ENCODE peak calls at places on chromosomes 1 and 21, in four cellular contexts. One of them, this sample, is unnamed.

GRCh38 chr1:184569106-184569505 is 182.3 kb downstream of the C1orf21 start:
- DNase-seq in RWPE1: no peak
- DNase-seq in HFFc6: no peak
- DNase-seq in HL-60: no peak
- DNase-seq in this sample: no peak

GRCh38 chr1:212237651-212238050 is 47.6 kb upstream of the PPP2R5A start:
- DNase-seq in HL-60: no peak
- DNase-seq in RWPE1: peak; percentile 41
- DNase-seq in HFFc6: no peak
- DNase-seq in this sample: no peak

GRCh38 chr1:194102607-194103006 is 916.2 kb upstream of the B3GALT2 start:
- DNase-seq in HL-60: no peak
- DNase-seq in HFFc6: peak; percentile 19
- DNase-seq in RWPE1: no peak
- DNase-seq in this sample: no peak

GRCh38 chr1:63022319-63022718 is 238.4 kb downstream of the ATG4C start:
- DNase-seq in HFFc6: no peak
- DNase-seq in RWPE1: no peak
- DNase-seq in HL-60: no peak
- DNase-seq in this sample: no peak

GRCh38 chr1:150256549-150257341 is 829 bp upstream of the CA14 start:
- DNase-seq in HFFc6: no peak
- DNase-seq in HL-60: peak; percentile 34
- DNase-seq in RWPE1: no peak
- DNase-seq in this sample: no peak

GRCh38 chr1:175434268-175434860 is 241.8 kb upstream of the KIAA0040 start:
- DNase-seq in HL-60: no peak
- DNase-seq in RWPE1: no peak
- DNase-seq in HFFc6: no peak
- DNase-seq in this sample: no peak

GRCh38 chr1:156581661-156582387 is 2.3 kb downstream of the TTC24 start:
- DNase-seq in RWPE1: no peak
- DNase-seq in HL-60: no peak
- DNase-seq in HFFc6: no peak
- DNase-seq in this sample: no peak

GRCh38 chr1:212700892-212701819 is 1.5 kb upstream of the BATF3 start:
- DNase-seq in HL-60: peak; percentile 30
- DNase-seq in RWPE1: no peak
- DNase-seq in HFFc6: no peak
- DNase-seq in this sample: peak; percentile 82

GRCh38 chr1:87061742-87062156 is 147.3 kb downstream of the HS2ST1 start:
- DNase-seq in HFFc6: peak; percentile 29
- DNase-seq in HL-60: no peak
- DNase-seq in RWPE1: peak; percentile 1
- DNase-seq in this sample: no peak

GRCh38 chr21:37670883-37671282 is 245.4 kb downstream of the KCNJ6 start:
- DNase-seq in HFFc6: no peak
- DNase-seq in RWPE1: peak; percentile 44
- DNase-seq in HL-60: no peak
- DNase-seq in this sample: no peak

GRCh38 chr1:81377406-81377805 is 423.3 kb upstream of the ADGRL2 start:
- DNase-seq in RWPE1: no peak
- DNase-seq in HL-60: no peak
- DNase-seq in HFFc6: no peak
- DNase-seq in this sample: no peak

GRCh38 chr1:153390938-153391710 is at the start of gene S100A8:
- DNase-seq in HFFc6: no peak
- DNase-seq in RWPE1: peak; percentile 82
- DNase-seq in HL-60: peak; percentile 98
- DNase-seq in this sample: peak; percentile 71

GRCh38 chr1:53681647-53682368 is 57.2 kb downstream of the GLIS1 start:
- DNase-seq in HFFc6: no peak
- DNase-seq in HL-60: peak; percentile 64
- DNase-seq in RWPE1: peak; percentile 70
- DNase-seq in this sample: no peak

GRCh38 chr1:201888282-201889033 is at the start of gene SHISA4:
- DNase-seq in HFFc6: peak; percentile 70
- DNase-seq in RWPE1: no peak
- DNase-seq in HL-60: no peak
- DNase-seq in this sample: peak; percentile 94

GRCh38 chr1:3745590-3746381 is 6.5 kb upstream of the CCDC27 start:
- DNase-seq in HL-60: no peak
- DNase-seq in RWPE1: no peak
- DNase-seq in HFFc6: no peak
- DNase-seq in this sample: no peak

GRCh38 chr1:81349194-81349965 is 451.4 kb upstream of the ADGRL2 start:
- DNase-seq in HL-60: no peak
- DNase-seq in RWPE1: no peak
- DNase-seq in HFFc6: no peak
- DNase-seq in this sample: no peak

GRCh38 chr21:46092811-46093667 is 4.9 kb upstream of the COL6A2 start:
- DNase-seq in HL-60: no peak
- DNase-seq in HFFc6: no peak
- DNase-seq in RWPE1: no peak
- DNase-seq in this sample: peak; percentile 79
- TF ChIP-seq CTCF in HL-60: no peak
- TF ChIP-seq CTCF in HFFc6: peak; percentile 25
- TF ChIP-seq CTCF in RWPE1: no peak
- TF ChIP-seq CTCF in this sample: no peak

GRCh38 chr1:15616704-15617172 is 520 bp upstream of the DDI2 start:
- DNase-seq in HL-60: no peak
- DNase-seq in RWPE1: no peak
- DNase-seq in HFFc6: no peak
- DNase-seq in this sample: no peak

GRCh38 chr1:15617173-15617873 is at the start of gene DDI2:
- DNase-seq in HFFc6: peak; percentile 98
- DNase-seq in RWPE1: peak; percentile 96
- DNase-seq in HL-60: peak; percentile 97
- DNase-seq in this sample: peak; percentile 99

GRCh38 chr1:15617874-15618684 is 821 bp downstream of the DDI2 start:
- DNase-seq in HFFc6: no peak
- DNase-seq in HL-60: peak; percentile 28
- DNase-seq in RWPE1: no peak
- DNase-seq in this sample: no peak

GRCh38 chr1:15620155-15620545 is 2.9 kb downstream of the DDI2 start:
- DNase-seq in HFFc6: peak; percentile 23
- DNase-seq in RWPE1: peak; percentile 66
- DNase-seq in HL-60: no peak
- DNase-seq in this sample: no peak

DNA sequence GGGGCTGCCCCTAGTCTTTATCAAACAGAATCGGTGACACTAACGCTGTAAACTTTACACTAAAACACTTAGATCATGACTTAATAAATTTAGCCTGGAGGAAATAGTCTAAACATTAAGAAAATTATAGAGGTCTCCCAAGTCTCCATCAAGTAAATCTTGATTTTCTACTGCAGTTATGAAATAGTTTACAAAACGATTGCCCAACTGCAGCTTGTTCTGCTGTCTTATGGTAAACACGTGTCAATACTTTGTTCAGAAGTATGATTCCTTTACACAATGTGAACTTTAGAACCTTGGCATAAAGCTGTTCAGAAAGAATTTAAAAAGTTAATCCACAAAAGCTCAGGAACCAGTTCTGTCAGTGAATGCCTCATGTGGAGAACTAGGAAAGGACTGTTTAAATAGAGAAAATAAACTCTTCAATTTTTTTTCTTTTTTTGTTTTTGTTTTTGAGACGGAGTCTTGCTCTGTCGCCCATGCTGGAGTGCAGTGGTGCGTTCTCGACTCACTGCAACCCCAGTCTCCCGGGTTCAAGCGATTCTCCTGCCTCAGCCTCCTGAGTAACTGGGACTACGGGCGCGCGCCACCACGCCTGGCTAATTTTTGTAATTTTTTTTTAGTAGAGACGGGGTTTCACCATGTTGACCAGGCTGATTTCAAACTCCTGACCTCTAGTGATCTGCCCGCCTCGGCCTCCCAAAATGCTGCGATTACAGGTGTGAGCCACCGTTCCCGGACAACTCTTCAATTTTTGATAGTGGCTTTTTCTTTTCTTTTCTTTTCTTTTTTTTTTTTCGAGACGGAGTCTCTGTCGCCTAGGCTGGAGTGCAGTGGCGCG is 1.6 kb downstream of the DDI2 start:
- DNase-seq in HFFc6: peak; percentile 56
- DNase-seq in RWPE1: no peak
- DNase-seq in HL-60: peak; percentile 31
- DNase-seq in this sample: no peak
- TF ChIP-seq CTCF in HFFc6: no peak
- TF ChIP-seq CTCF in RWPE1: no peak
- TF ChIP-seq CTCF in HL-60: no peak
- TF ChIP-seq CTCF in this sample: no peak

DNA sequence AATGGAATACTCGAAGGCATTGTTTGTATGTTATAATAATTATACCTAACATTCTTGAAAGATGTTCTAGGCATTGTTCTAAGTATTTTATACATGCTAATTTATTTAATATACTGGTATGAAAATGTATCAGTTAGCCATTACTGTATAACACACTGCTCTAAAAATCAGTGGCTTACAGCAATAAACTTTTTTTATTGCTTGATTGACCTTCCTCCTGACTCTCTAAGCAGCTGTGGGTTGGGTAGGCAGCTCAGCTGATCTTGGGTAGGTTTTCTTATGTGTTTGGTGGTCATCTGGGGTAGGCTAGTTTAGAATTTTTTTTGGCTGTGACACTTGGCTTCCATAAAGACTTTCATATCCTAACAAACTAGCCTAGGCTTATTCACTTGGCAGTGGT is 100.2 kb upstream of the SYT6 start:
- DNase-seq in RWPE1: no peak
- DNase-seq in HL-60: no peak
- DNase-seq in HFFc6: no peak
- DNase-seq in this sample: no peak
- TF ChIP-seq CTCF in RWPE1: no peak
- TF ChIP-seq CTCF in HL-60: no peak
- TF ChIP-seq CTCF in HFFc6: no peak
- TF ChIP-seq CTCF in this sample: no peak

DNA sequence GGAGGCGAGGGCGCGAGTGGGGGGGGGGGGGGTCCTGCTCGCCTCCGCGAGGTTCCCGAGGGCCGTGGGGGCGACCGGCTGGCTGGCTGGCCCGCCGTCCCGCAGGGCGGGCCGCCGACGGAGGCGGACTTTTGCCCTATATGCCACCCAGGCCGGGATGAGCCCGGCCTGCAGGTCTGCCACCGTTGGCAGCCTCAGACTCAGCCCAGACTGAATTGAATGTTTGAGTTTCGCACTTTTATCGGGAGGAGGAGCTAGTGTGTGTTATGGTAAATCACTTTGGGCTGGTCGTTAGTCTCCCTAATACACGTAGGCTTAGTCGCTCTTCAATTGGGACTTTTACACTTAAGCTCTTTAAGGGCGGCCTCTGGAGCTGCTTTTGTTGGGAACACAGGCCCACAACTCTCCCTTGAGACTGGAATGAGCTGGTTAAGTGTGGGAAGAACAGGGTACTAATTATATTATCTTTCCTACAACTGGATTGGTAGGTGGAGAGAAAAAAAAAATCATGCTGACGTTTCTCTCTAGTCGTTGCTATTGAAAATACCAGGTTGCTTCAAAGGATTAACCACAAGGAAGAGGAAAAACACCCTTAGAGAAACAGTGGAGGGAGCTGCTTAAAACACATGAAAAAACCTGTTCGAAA is 1.3 kb upstream of the IRF2BP2 start:
- DNase-seq in HFFc6: peak; percentile 80
- DNase-seq in HL-60: peak; percentile 87
- DNase-seq in RWPE1: no peak
- DNase-seq in this sample: no peak
- TF ChIP-seq CTCF in HFFc6: no peak
- TF ChIP-seq CTCF in HL-60: no peak
- TF ChIP-seq CTCF in RWPE1: no peak
- TF ChIP-seq CTCF in this sample: peak; percentile 40

DNA sequence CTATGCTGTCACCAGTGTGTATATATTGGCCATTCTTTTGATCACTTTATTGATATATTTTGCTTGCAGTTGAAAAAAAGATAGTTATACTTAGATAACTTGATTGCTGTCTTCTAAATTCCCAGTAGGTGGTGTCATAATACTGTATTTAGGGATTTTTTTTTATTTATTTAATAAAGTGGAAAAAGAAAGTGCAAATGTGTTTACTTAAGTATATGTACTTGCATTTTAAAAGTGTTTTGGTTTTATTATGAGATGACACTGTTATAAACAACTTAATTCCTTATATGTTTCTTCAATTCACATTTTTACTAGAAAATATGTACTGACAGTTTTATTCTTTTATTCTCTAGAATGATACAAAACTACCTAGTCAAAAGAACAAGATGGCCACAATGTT is 164.8 kb downstream of the USP25 start:
- DNase-seq in HFFc6: no peak
- DNase-seq in RWPE1: peak; percentile 4
- DNase-seq in HL-60: no peak
- DNase-seq in this sample: no peak
- TF ChIP-seq CTCF in HFFc6: peak; percentile 79
- TF ChIP-seq CTCF in RWPE1: peak; percentile 45
- TF ChIP-seq CTCF in HL-60: peak; percentile 3
- TF ChIP-seq CTCF in this sample: peak; percentile 67